ENCODE peak calls at places on chromosomes 16 and 17, in ten cellular contexts. One of them, this sample, is unnamed.

GRCh38 chr16:23959069-23959800 is 123.5 kb downstream of the PRKCB start:
- DNase-seq in NCI-H1436 treated with DMSO at 0.1 percent for 48 hours: no peak
- DNase-seq in breast epithelium: no peak
- DNase-seq in lung: no peak
- DNase-seq in hepatic stellate cell: no peak
- DNase-seq in H9: no peak
- DNase-seq in cardiac muscle cell: no peak
- DNase-seq in activated CD4-positive, CD25-positive, alpha-beta regulatory T cell: no peak
- DNase-seq in SW 1271: no peak
- DNase-seq in Caco-2: no peak
- DNase-seq in this sample: no peak

GRCh38 chr17:56011406-56012131 is 141.7 kb upstream of the ANKFN1 start:
- DNase-seq in hepatic stellate cell: no peak
- DNase-seq in lung: no peak
- DNase-seq in H9: no peak
- DNase-seq in NCI-H1436 treated with DMSO at 0.1 percent for 48 hours: no peak
- DNase-seq in breast epithelium: no peak
- DNase-seq in activated CD4-positive, CD25-positive, alpha-beta regulatory T cell: no peak
- DNase-seq in SW 1271: no peak
- DNase-seq in cardiac muscle cell: no peak
- DNase-seq in Caco-2: no peak
- DNase-seq in this sample: no peak

GRCh38 chr16:72542103-72542502 is 370.1 kb upstream of the PMFBP1 start:
- DNase-seq in H9: no peak
- DNase-seq in Caco-2: no peak
- DNase-seq in breast epithelium: no peak
- DNase-seq in hepatic stellate cell: no peak
- DNase-seq in NCI-H1436 treated with DMSO at 0.1 percent for 48 hours: no peak
- DNase-seq in activated CD4-positive, CD25-positive, alpha-beta regulatory T cell: no peak
- DNase-seq in cardiac muscle cell: no peak
- DNase-seq in lung: no peak
- DNase-seq in SW 1271: no peak
- DNase-seq in this sample: no peak

GRCh38 chr17:14845562-14846335 is 419.4 kb downstream of the PMP22 start:
- DNase-seq in lung: no peak
- DNase-seq in hepatic stellate cell: peak
- DNase-seq in cardiac muscle cell: no peak
- DNase-seq in activated CD4-positive, CD25-positive, alpha-beta regulatory T cell: no peak
- DNase-seq in Caco-2: no peak
- DNase-seq in NCI-H1436 treated with DMSO at 0.1 percent for 48 hours: peak
- DNase-seq in H9: no peak
- DNase-seq in breast epithelium: no peak
- DNase-seq in SW 1271: no peak
- DNase-seq in this sample: no peak

GRCh38 chr16:369866-370436 is 387 bp downstream of the MRPL28 start:
- DNase-seq in activated CD4-positive, CD25-positive, alpha-beta regulatory T cell: no peak
- DNase-seq in H9: no peak
- DNase-seq in lung: no peak
- DNase-seq in breast epithelium: no peak
- DNase-seq in hepatic stellate cell: no peak
- DNase-seq in NCI-H1436 treated with DMSO at 0.1 percent for 48 hours: no peak
- DNase-seq in cardiac muscle cell: peak
- DNase-seq in Caco-2: no peak
- DNase-seq in SW 1271: no peak
- DNase-seq in this sample: peak

GRCh38 chr16:22139008-22139407 is 23.3 kb upstream of the SDR42E2 start:
- DNase-seq in H9: no peak
- DNase-seq in cardiac muscle cell: no peak
- DNase-seq in lung: peak
- DNase-seq in hepatic stellate cell: no peak
- DNase-seq in breast epithelium: no peak
- DNase-seq in SW 1271: no peak
- DNase-seq in Caco-2: no peak
- DNase-seq in activated CD4-positive, CD25-positive, alpha-beta regulatory T cell: no peak
- DNase-seq in NCI-H1436 treated with DMSO at 0.1 percent for 48 hours: no peak
- DNase-seq in this sample: no peak

GRCh38 chr16:10525214-10525825 is 55.1 kb downstream of the EMP2 start:
- DNase-seq in NCI-H1436 treated with DMSO at 0.1 percent for 48 hours: no peak
- DNase-seq in H9: no peak
- DNase-seq in cardiac muscle cell: no peak
- DNase-seq in activated CD4-positive, CD25-positive, alpha-beta regulatory T cell: no peak
- DNase-seq in breast epithelium: no peak
- DNase-seq in Caco-2: peak
- DNase-seq in hepatic stellate cell: no peak
- DNase-seq in lung: no peak
- DNase-seq in SW 1271: no peak
- DNase-seq in this sample: no peak

GRCh38 chr17:18948476-18949006 is 3.4 kb upstream of the SLC5A10 start:
- DNase-seq in hepatic stellate cell: no peak
- DNase-seq in lung: no peak
- DNase-seq in SW 1271: no peak
- DNase-seq in cardiac muscle cell: no peak
- DNase-seq in activated CD4-positive, CD25-positive, alpha-beta regulatory T cell: no peak
- DNase-seq in breast epithelium: no peak
- DNase-seq in H9: no peak
- DNase-seq in NCI-H1436 treated with DMSO at 0.1 percent for 48 hours: no peak
- DNase-seq in Caco-2: no peak
- DNase-seq in this sample: no peak

GRCh38 chr16:50395763-50396710 is 27.2 kb upstream of the BRD7 start:
- DNase-seq in lung: peak
- DNase-seq in hepatic stellate cell: no peak
- DNase-seq in H9: no peak
- DNase-seq in NCI-H1436 treated with DMSO at 0.1 percent for 48 hours: no peak
- DNase-seq in breast epithelium: no peak
- DNase-seq in cardiac muscle cell: no peak
- DNase-seq in Caco-2: no peak
- DNase-seq in activated CD4-positive, CD25-positive, alpha-beta regulatory T cell: no peak
- DNase-seq in SW 1271: no peak
- DNase-seq in this sample: no peak